ENCODE peak calls at places on chromosomes 6 and 20, in nine cellular contexts. M, P, K, L, V, C, F, G and T are unnamed samples.

GRCh38 chr20:39245685-39246311 is 283.7 kb downstream of the DHX35 start:
- DNase-seq in M (no peak), P (no peak), K (no peak), L (no peak), V (no peak), C (no peak), F (no peak), G (no peak), T (no peak)

GRCh38 chr6:148419430-148419829 is 76.8 kb downstream of the SASH1 start:
- DNase-seq in M (no peak), P (no peak), K (no peak), L (no peak), V (no peak), C (no peak), F (no peak), G (no peak), T (no peak)

GRCh38 chr6:155183095-155183494 is 80.7 kb upstream of the CLDN20 start:
- DNase-seq in M (no peak), P (no peak), K (no peak), L (no peak), V (no peak), C (no peak), F (no peak), G (peak; percentile 64), T (no peak)

GRCh38 chr6:139344186-139344963 is 30.1 kb downstream of the CITED2 start:
- DNase-seq in M (no peak), P (no peak), K (no peak), L (no peak), V (no peak), C (no peak), F (no peak), G (no peak), T (no peak)

GRCh38 chr6:30793521-30794194 is 49.3 kb upstream of the IER3 start:
- DNase-seq in M (no peak), P (no peak), K (no peak), L (peak; percentile 61), V (peak; percentile 30), C (no peak), F (no peak), G (no peak), T (no peak)

GRCh38 chr6:5569491-5569890 is 308.2 kb downstream of the FARS2 start:
- DNase-seq in M (no peak), P (no peak), K (no peak), L (no peak), V (peak; percentile 19), C (no peak), F (no peak), G (no peak), T (no peak)

GRCh38 chr6:162973975-162974374 is 246.2 kb downstream of the PACRG start:
- DNase-seq in M (no peak), P (no peak), K (no peak), L (no peak), V (peak; percentile 13), C (peak; percentile 29), F (no peak), G (no peak), T (no peak)

GRCh38 chr6:114220241-114220640 is 122.6 kb downstream of the HS3ST5 start:
- DNase-seq in M (no peak), P (no peak), K (no peak), L (no peak), V (no peak), C (no peak), F (no peak), G (no peak), T (no peak)

GRCh38 chr20:36824142-36824940 is 50.8 kb upstream of the DSN1 start:
- DNase-seq in M (no peak), P (no peak), K (no peak), L (no peak), V (peak; percentile 25), C (no peak), F (no peak), G (no peak), T (no peak)

GRCh38 chr6:125918681-125919566 is 37.6 kb upstream of the HINT3 start:
- DNase-seq in M (no peak), P (peak; percentile 67), K (peak; percentile 33), L (peak; percentile 22), V (peak; percentile 82), C (no peak), F (no peak), G (no peak), T (peak; percentile 67)

GRCh38 chr20:4234128-4234527 is 218.8 kb upstream of the RNF24 start:
- DNase-seq in M (no peak), P (no peak), K (peak; percentile 18), L (no peak), V (peak; percentile 81), C (no peak), F (no peak), G (no peak), T (peak; percentile 45)

GRCh38 chr6:158772851-158773371 is 46.3 kb downstream of the EZR start:
- DNase-seq in M (no peak), P (peak; percentile 28), K (no peak), L (no peak), V (peak; percentile 81), C (no peak), F (no peak), G (no peak), T (peak; percentile 40)

GRCh38 chr20:45293041-45294002 is 13.3 kb upstream of the RBPJL start:
- DNase-seq in M (peak; percentile 85), P (peak; percentile 87), K (peak; percentile 59), L (peak; percentile 71), V (peak; percentile 82), C (peak; percentile 73), F (peak; percentile 95), G (no peak), T (peak; percentile 58)
- H3K27ac ChIP-seq in M (peak overlapping the region; percentile 45), P (no peak overlapping the region), K (no peak overlapping the region), L (no peak overlapping the region), V (no peak overlapping the region), C (no peak overlapping the region), F (peak overlapping the region; percentile 71), G (no peak overlapping the region), T (peak overlapping the region; percentile 16)

GRCh38 chr6:24780206-24780605 is 5.5 kb downstream of the GMNN start:
- DNase-seq in M (no peak), P (no peak), K (no peak), L (no peak), V (peak; percentile 25), C (no peak), F (no peak), G (no peak), T (no peak)
- H3K27ac ChIP-seq in M (no peak overlapping the region), P (no peak overlapping the region), K (no peak overlapping the region), L (no peak overlapping the region), V (peak overlapping the region; percentile 1), C (no peak overlapping the region), F (no peak overlapping the region), G (no peak overlapping the region), T (peak overlapping the region; percentile 45)

DNA sequence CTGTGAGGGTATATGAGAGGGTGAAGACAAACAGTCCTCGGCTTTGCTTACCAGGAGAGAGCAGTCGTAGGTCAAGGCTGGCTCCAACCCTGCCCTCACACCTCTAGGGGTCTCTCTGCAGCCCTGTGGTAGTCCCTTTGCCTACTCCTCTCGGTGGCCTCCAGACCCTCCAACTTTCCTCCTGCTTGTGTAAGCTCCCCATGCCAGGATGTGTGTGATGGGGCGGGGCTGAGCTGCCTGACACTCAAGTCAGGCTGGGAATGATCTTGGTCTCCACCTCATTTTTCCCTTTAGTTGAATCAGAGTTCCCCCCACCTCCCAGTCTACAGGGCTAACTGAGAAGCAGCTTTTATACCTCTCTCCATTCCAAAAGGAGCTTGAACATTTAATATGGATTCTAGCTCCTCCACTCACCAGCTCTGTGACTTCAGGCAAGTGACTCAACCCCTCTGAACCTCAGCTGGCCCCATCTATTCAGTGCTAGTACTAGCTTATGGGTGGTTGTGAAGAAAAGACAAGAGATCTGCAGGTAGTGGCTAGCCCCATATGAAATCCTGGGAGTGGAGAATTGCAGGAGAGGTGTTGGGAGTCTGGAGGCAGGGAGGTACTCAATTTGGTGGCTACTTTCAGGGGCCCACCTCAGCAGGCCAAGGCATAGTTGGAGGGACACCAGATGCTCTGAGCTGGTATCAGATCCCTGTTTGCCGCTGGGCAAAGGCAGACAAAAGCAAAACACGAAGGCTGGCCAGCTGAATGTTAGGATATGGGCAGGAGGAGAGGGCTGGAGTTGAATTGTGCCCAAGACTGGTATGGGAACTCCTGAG is 971 bp downstream of the SLC29A1 start:
- DNase-seq in M (no peak), P (peak; percentile 75), K (no peak), L (no peak), V (peak; percentile 63), C (no peak), F (peak; percentile 65), G (peak; percentile 74), T (no peak)
- H3K27ac ChIP-seq in M (peak overlapping the region; percentile 99), P (peak overlapping the region; percentile 97), K (peak overlapping the region; percentile 20), L (peak overlapping the region; percentile 45), V (no peak overlapping the region), C (no peak overlapping the region), F (no peak overlapping the region), G (peak overlapping the region; percentile 71), T (peak overlapping the region; percentile 89)

GRCh38 chr6:151121900-151122299 is 117.9 kb upstream of the AKAP12 start:
- DNase-seq in M (no peak), P (peak; percentile 80), K (peak; percentile 80), L (no peak), V (no peak), C (no peak), F (no peak), G (no peak), T (no peak)
- H3K27ac ChIP-seq in M (no peak overlapping the region), P (peak overlapping the region; percentile 48), K (no peak overlapping the region), L (no peak overlapping the region), V (no peak overlapping the region), C (no peak overlapping the region), F (no peak overlapping the region), G (no peak overlapping the region), T (no peak overlapping the region)

DNA sequence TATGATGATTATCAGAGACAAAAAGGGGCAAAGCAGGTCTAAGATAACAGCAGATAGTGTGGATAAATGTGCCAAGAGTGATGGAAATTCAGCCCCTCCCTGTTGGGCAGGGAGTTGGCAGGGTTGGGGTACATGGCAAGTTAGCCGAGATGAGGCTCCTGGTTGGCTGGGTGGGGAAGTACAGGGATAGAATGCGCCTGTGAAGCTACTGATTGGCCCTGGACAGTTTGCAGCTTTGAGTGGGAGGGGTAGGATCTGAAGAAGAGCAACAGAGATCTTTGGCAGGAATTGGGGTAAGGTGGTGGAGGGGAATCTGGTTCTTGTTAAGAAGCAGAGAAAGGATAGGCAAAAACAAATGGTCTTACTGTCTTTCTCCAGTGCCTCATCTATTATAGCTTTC is 86.6 kb upstream of the CARMIL1 start:
- DNase-seq in M (no peak), P (no peak), K (peak; percentile 52), L (no peak), V (no peak), C (no peak), F (no peak), G (no peak), T (no peak)
- H3K27ac ChIP-seq in M (peak overlapping the region; percentile 77), P (peak overlapping the region; percentile 74), K (peak overlapping the region; percentile 54), L (no peak overlapping the region), V (peak overlapping the region; percentile 96), C (no peak overlapping the region), F (peak overlapping the region; percentile 74), G (no peak overlapping the region), T (no peak overlapping the region)

GRCh38 chr6:110319843-110320242 is 38.3 kb downstream of the METTL24 start:
- DNase-seq in M (no peak), P (no peak), K (no peak), L (no peak), V (no peak), C (no peak), F (no peak), G (no peak), T (no peak)
- H3K27ac ChIP-seq in M (no peak overlapping the region), P (no peak overlapping the region), K (no peak overlapping the region), L (no peak overlapping the region), V (no peak overlapping the region), C (no peak overlapping the region), F (no peak overlapping the region), G (no peak overlapping the region), T (no peak overlapping the region)